ENCODE peak calls at places on chromosomes 2 and 18, in eight cellular contexts. U is esophagus muscularis mucosa; I is epithelial cell of prostate; P is choroid plexus epithelial cell; L is NCI-H69; J is activated T-cell treated with anti-CD3 and anti-CD28 coated beads for 4 hours; W is stimulated activated CD4-positive, alpha-beta T cell treated with anti-CD3 and anti-CD28 coated beads, Interleukin-2, amount 100 ng/mL, for 4 hours; C is fibroblast of the aortic adventitia. Q is an unnamed sample.

GRCh38 chr18:78637442-78638402 is 341.9 kb upstream of the SALL3 start:
- DNase-seq in P (no peak), U (no peak), W (no peak), I (no peak), C (no peak), L (no peak), J (no peak), Q (no peak)

GRCh38 chr2:196205891-196206408 is 34.6 kb upstream of the STK17B start:
- DNase-seq in I (no peak), P (peak), U (no peak), W (no peak), J (no peak), L (no peak), C (peak), Q (no peak)

GRCh38 chr18:48751727-48752468 is 198.9 kb downstream of the SMAD7 start:
- DNase-seq in U (no peak), P (no peak), J (no peak), L (peak), I (no peak), W (no peak), C (no peak), Q (no peak)

GRCh38 chr18:28767201-28767600 is 590.3 kb upstream of the CDH2 start:
- DNase-seq in L (no peak), W (no peak), U (no peak), J (no peak), I (no peak), P (peak), C (peak), Q (no peak)

GRCh38 chr2:145106293-145106692 is 586.4 kb upstream of the ZEB2 start:
- DNase-seq in I (peak), U (no peak), P (no peak), W (no peak), L (no peak), J (no peak), C (no peak), Q (no peak)

GRCh38 chr2:20382965-20383800 is 32.5 kb upstream of the PUM2 start:
- DNase-seq in P (peak), L (peak), C (no peak), J (no peak), I (peak), W (no peak), U (no peak), Q (no peak)

GRCh38 chr2:235740821-235741220 is 247.0 kb downstream of the AGAP1 start:
- DNase-seq in I (no peak), W (no peak), L (peak), C (no peak), J (no peak), P (peak), U (no peak), Q (peak)

GRCh38 chr18:68840554-68841263 is 42.8 kb downstream of the CCDC102B start:
- DNase-seq in C (peak), L (peak), I (peak), W (no peak), U (no peak), J (no peak), P (peak), Q (no peak)

GRCh38 chr2:73233932-73234832 is at the start of gene CCT7:
- DNase-seq in I (peak), C (peak), L (peak), J (peak), U (peak), W (peak), P (peak), Q (peak)

GRCh38 chr2:174681983-174682577 is 82.2 kb downstream of the CHRNA1 start:
- DNase-seq in P (no peak), C (peak), U (no peak), L (peak), W (peak), I (no peak), J (peak), Q (peak)

GRCh38 chr2:65916785-65917295 is 484.4 kb upstream of the SPRED2 start:
- DNase-seq in P (no peak), L (no peak), W (no peak), C (no peak), J (no peak), U (no peak), I (no peak), Q (no peak)

GRCh38 chr2:70977605-70978205 is 725 bp upstream of the ANKRD53 start:
- DNase-seq in U (peak), W (no peak), L (peak), J (no peak), I (peak), C (peak), P (peak), Q (peak)

GRCh38 chr2:98867539-98868309 is 68.3 kb downstream of the CRACDL start:
- DNase-seq in W (no peak), L (peak), J (no peak), U (no peak), I (no peak), C (peak), P (no peak), Q (no peak)

GRCh38 chr2:53970898-53971681 is at the start of gene PSME4:
- DNase-seq in L (peak), C (peak), W (peak), I (no peak), P (peak), U (peak), J (peak), Q (peak)